ENCODE peak calls at places on chromosomes 6 and 20, in six cellular contexts. I is uterus; J is fibroblast of lung; E is OCI-LY7; F is sigmoid colon; H is CD8-positive, alpha-beta T cell. G is an unnamed sample. For H3K9me3, H3K4me1 and H3K36me3, the result is how much of the 10 kb centered on the place peaks cover.

GRCh38 chr20:63594043-63594561 is 20.1 kb upstream of the HELZ2 start:
- DNase-seq in I (peak), J (peak), E (no peak), F (no peak), H (no peak), G (no peak)

GRCh38 chr20:9837634-9838033 is 1.2 kb downstream of the PAK5 start:
- DNase-seq in I (no peak), J (no peak), E (no peak), F (no peak), H (no peak), G (no peak)

GRCh38 chr6:148620579-148621298 is 126.1 kb upstream of the UST start:
- DNase-seq in I (no peak), J (no peak), E (no peak), F (no peak), H (no peak), G (no peak)

GRCh38 chr6:11804706-11805105 is 26.1 kb upstream of the ADTRP start:
- DNase-seq in I (no peak), J (peak), E (no peak), F (no peak), H (no peak), G (no peak)

GRCh38 chr6:16769131-16769985 is 8.1 kb upstream of the ATXN1 start:
- DNase-seq in I (peak), J (peak), E (no peak), F (peak), H (peak), G (peak)

GRCh38 chr6:156395276-156395675 is 381.9 kb upstream of the ARID1B start:
- DNase-seq in I (no peak), J (no peak), E (peak), F (no peak), H (no peak), G (no peak)

GRCh38 chr20:48749437-48749836 is 78.4 kb downstream of the PREX1 start:
- DNase-seq in I (no peak), J (no peak), E (no peak), F (no peak), H (no peak), G (no peak)

GRCh38 chr20:25055711-25056492 is 2.0 kb downstream of the ACSS1 start:
- DNase-seq in I (no peak), J (peak), E (no peak), F (peak), H (no peak), G (peak)

GRCh38 chr6:81886157-81886556 is 133.7 kb upstream of the TENT5A start:
- DNase-seq in I (no peak), J (no peak), E (no peak), F (no peak), H (no peak), G (no peak)

GRCh38 chr6:120304223-120304622 is 954.7 kb upstream of the MAN1A1 start:
- DNase-seq in I (no peak), J (no peak), E (no peak), F (no peak), H (no peak), G (no peak)

GRCh38 chr6:37913210-37913609 is 93.7 kb downstream of the ZFAND3 start:
- DNase-seq in I (no peak), J (peak), E (no peak), F (no peak), H (no peak), G (no peak)

GRCh38 chr6:77180367-77180766 is 282.9 kb downstream of the HTR1B start:
- DNase-seq in I (no peak), J (peak), E (no peak), F (no peak), H (no peak), G (no peak)

GRCh38 chr6:111941686-111942330 is 68.6 kb upstream of the FYN start:
- DNase-seq in I (no peak), J (no peak), E (no peak), F (no peak), H (no peak), G (no peak)

GRCh38 chr6:111944541-111944940 is 71.3 kb upstream of the FYN start:
- DNase-seq in I (no peak), J (no peak), E (no peak), F (no peak), H (no peak), G (no peak)

GRCh38 chr6:111943723-111944122 is 70.5 kb upstream of the FYN start:
- DNase-seq in I (no peak), J (no peak), E (no peak), F (no peak), H (no peak), G (no peak)

GRCh38 chr6:111943273-111943672 is 70.0 kb upstream of the FYN start:
- DNase-seq in I (no peak), J (no peak), E (no peak), F (no peak), H (no peak), G (no peak)

GRCh38 chr6:111942561-111942960 is 69.3 kb upstream of the FYN start:
- DNase-seq in I (no peak), J (no peak), E (no peak), F (no peak), H (no peak), G (no peak)
- H3K9me3 ChIP-seq in I (under half), J (under half), E (under half), F (under half), H (under half), G (under half)

GRCh38 chr6:46466570-46466969 is 24.7 kb downstream of the RCAN2 start:
- DNase-seq in I (no peak), J (no peak), E (no peak), F (no peak), H (no peak), G (no peak)
- H3K4me1 ChIP-seq in I (under half), J (under half), E (under half), F (under half), H (under half), G (under half)

GRCh38 chr6:33085627-33086026 is 9.8 kb downstream of the HLA-DPB1 start:
- DNase-seq in I (no peak), J (no peak), E (no peak), F (no peak), H (no peak), G (no peak)
- H3K36me3 ChIP-seq in I (under half), J (under half), E (half or more), F (under half), H (under half), G (under half)

DNA sequence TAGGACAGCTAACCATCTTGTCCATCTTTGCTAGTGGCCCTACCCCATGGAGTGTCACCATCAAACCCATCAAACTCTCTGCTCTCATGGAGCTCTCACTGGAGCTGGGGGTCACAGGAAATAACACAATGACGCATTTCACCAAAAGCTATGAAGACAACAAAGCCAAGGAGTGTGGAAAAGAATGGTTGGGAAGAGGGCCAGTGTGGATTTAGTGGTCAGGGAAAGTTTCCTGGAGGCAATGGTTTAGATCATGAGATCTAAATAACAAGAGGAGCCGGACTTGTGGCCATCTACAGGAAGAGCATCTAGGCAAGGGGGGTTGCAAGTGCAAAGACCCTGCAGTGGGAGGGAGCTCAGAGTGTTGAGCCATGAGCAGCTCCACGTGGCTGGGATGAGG is 189.5 kb downstream of the BMP7 start:
- DNase-seq in I (no peak), J (peak), E (no peak), F (no peak), H (no peak), G (no peak)
- H3K9me3 ChIP-seq in I (under half), J (under half), E (under half), F (under half), H (under half), G (under half)

GRCh38 chr20:1472556-1473243 is 6.1 kb upstream of the NSFL1C start:
- DNase-seq in I (no peak), J (no peak), E (peak), F (no peak), H (no peak), G (no peak)
- H3K4me1 ChIP-seq in I (under half), J (under half), E (under half), F (under half), H (under half), G (under half)

GRCh38 chr20:14550655-14551054 is 213.2 kb upstream of the FLRT3 start:
- DNase-seq in I (no peak), J (no peak), E (no peak), F (no peak), H (no peak), G (no peak)
- H3K36me3 ChIP-seq in I (under half), J (under half), E (under half), F (under half), H (under half), G (under half)

DNA sequence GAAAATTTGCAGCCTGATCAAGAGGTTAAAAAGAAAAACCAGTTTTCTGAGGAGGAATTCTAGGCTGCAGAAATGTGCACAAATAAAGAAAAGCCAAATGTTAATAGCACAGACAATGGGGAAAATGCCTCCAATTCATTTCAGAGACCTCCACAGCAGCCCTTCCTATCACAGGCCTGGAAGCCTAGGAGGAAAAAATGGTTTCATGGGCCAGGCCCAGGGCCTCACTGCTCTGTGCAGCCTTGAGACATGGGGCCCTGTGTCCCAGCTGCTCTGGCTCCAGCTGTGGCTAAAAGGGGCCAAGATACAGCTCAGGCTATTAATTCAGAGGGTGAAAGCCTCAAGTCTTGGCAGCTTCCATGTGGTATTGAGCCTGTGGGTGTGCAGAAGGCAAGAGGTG is 18.9 kb downstream of the AHI1 start:
- DNase-seq in I (no peak), J (no peak), E (no peak), F (no peak), H (no peak), G (no peak)
- H3K9me3 ChIP-seq in I (under half), J (under half), E (under half), F (under half), H (under half), G (under half)

DNA sequence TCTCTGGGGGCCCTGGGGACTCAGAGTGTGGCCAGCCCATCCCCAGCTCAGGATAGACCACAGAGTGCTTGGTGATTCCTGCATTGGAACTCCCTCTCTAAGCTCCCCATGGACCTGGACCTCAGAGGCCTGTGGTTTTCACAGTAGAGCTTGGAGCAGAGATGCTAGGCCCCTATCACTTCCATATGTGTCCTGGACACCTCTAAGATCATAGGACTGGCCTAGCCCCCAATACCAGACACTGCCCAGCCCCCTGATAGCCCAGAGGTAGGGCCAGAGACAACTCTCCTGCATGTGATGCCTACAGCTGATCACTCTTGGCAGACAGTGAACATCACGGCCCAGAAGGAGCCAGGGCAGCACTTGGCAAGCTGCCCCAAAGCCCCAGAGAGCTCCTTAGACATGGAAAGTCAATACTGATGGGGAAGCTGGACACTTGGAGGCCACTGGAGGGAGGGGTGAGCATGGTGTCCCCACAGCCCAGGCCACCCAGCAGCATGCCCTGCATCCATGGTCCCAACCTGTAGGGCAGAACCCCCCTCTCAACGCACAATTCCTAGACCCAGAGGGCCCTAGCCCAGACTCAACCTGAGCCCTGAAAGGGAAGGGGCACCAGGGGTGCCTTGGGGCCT is 27.1 kb downstream of the UBD start:
- DNase-seq in I (no peak), J (no peak), E (no peak), F (no peak), H (no peak), G (no peak)
- H3K4me1 ChIP-seq in I (under half), J (under half), E (under half), F (under half), H (under half), G (under half)

DNA sequence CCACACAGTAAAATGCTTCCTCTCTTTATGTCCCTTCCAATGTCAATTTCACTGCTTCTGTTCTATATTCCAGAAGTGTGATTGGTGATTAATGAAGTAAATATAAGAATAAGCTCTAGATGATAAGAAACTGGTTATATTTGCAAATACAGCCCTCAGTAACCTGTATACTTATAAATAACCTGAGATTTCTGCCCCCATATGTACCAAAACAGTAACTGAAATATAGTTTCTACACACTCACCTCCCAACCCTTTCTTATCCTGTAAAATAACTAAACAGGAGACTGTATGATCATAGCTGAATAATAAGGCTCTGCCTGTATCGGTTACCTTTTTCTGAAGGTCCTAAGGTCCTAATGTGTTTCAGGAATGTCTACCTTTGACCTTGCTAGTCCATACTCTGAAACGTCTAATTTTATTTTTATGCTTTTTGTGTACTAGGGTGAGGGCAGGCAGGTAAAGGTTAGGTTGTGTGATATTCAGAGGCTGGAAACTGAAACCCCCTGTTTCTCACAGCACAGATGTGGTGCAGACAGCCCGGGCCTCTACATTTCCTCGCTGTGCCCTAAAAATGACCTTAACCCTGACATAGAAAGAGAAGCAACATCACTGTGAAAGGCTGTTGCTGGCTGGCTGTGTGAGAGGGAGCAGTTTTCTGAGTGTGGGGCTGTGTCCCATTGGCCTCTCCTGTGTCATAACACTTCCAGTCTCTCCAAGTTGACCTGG is 378.8 kb downstream of the CENPW start:
- DNase-seq in I (no peak), J (no peak), E (no peak), F (no peak), H (no peak), G (no peak)
- H3K36me3 ChIP-seq in I (under half), J (under half), E (under half), F (under half), H (under half), G (under half)

GRCh38 chr6:50093116-50093937 is 43.6 kb upstream of the DEFB112 start:
- DNase-seq in I (no peak), J (no peak), E (no peak), F (no peak), H (no peak), G (no peak)

GRCh38 chr6:50102676-50103075 is 52.9 kb upstream of the DEFB112 start:
- DNase-seq in I (no peak), J (no peak), E (no peak), F (no peak), H (no peak), G (no peak)

GRCh38 chr6:50093938-50094272 is 44.2 kb upstream of the DEFB112 start:
- DNase-seq in I (no peak), J (no peak), E (no peak), F (no peak), H (no peak), G (no peak)

GRCh38 chr6:50096267-50096666 is 46.5 kb upstream of the DEFB112 start:
- DNase-seq in I (no peak), J (no peak), E (no peak), F (no peak), H (no peak), G (no peak)

DNA sequence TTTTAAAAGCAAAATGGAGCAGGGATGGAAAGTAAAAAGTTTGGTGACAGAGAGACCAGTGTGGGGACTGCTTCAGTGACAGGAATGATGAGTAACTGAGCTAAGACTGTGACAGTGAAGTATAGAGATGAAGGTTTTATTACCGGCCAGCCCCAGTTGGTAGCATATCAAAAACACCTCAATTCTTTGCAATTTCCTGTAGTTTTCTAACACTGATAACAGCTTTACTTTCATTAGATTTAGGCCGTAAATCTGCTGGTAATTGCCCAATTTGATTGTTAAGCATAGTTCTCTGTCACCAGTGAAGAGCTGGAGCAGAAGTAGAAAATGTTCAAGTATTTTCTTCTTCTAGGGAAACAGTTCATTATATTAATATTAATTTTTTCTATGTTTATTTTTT is 48.6 kb upstream of the DEFB112 start:
- DNase-seq in I (no peak), J (no peak), E (no peak), F (no peak), H (no peak), G (no peak)
- H3K9me3 ChIP-seq in I (under half), J (under half), E (under half), F (under half), H (under half), G (under half)